ENCODE peak calls at places on chromosomes 1 and 21, in six cellular contexts. J is OCI-LY7; G is CD8-positive, alpha-beta memory T cell; E is esophagus muscularis mucosa; L is lung; W is ovary. O is an unnamed sample.

GRCh38 chr1:201504799-201505504 is 2.0 kb downstream of the CSRP1 start:
- DNase-seq in G (no peak), W (no peak), E (no peak), L (no peak), J (peak; percentile 57), O (no peak)

GRCh38 chr21:39182484-39183271 is 573 bp downstream of the PSMG1 start:
- DNase-seq in E (no peak), J (no peak), W (no peak), L (no peak), G (no peak), O (no peak)

GRCh38 chr21:41612674-41613250 is 104.8 kb upstream of the TMPRSS2 start:
- DNase-seq in E (peak; percentile 94), L (peak; percentile 63), J (peak; percentile 41), W (peak; percentile 88), G (no peak), O (no peak)

GRCh38 chr1:231279081-231279480 is 38.1 kb downstream of the GNPAT start:
- DNase-seq in J (no peak), G (no peak), L (no peak), W (no peak), E (no peak), O (no peak)

GRCh38 chr1:207822602-207823451 is 71.0 kb downstream of the CD46 start:
- DNase-seq in E (peak; percentile 98), G (no peak), J (peak; percentile 91), L (peak; percentile 92), W (peak; percentile 85), O (no peak)

GRCh38 chr1:199794105-199794863 is 233.2 kb upstream of the NR5A2 start:
- DNase-seq in E (no peak), L (no peak), G (no peak), W (no peak), J (no peak), O (no peak)

GRCh38 chr1:58809327-58810040 is 25.6 kb upstream of the JUN start:
- DNase-seq in G (no peak), J (no peak), E (no peak), W (no peak), L (peak; percentile 74), O (no peak)

GRCh38 chr1:43509740-43510375 is 20.8 kb upstream of the PTPRF start:
- DNase-seq in E (peak; percentile 64), L (no peak), G (no peak), W (no peak), J (no peak), O (no peak)

GRCh38 chr1:228317891-228318810 is 88.5 kb downstream of the TRIM11 start:
- DNase-seq in E (no peak), L (no peak), W (peak; percentile 26), G (no peak), J (no peak), O (no peak)

GRCh38 chr21:35658242-35658641 is 402.1 kb downstream of the SETD4 start:
- DNase-seq in E (no peak), J (no peak), W (no peak), L (no peak), G (no peak), O (no peak)

GRCh38 chr1:214767221-214767620 is 164.2 kb downstream of the CENPF start:
- DNase-seq in W (no peak), L (no peak), E (no peak), G (no peak), J (no peak), O (no peak)

GRCh38 chr1:44227211-44227610 is 13.9 kb downstream of the DMAP1 start:
- DNase-seq in L (no peak), E (no peak), W (no peak), G (no peak), J (no peak), O (no peak)

DNA sequence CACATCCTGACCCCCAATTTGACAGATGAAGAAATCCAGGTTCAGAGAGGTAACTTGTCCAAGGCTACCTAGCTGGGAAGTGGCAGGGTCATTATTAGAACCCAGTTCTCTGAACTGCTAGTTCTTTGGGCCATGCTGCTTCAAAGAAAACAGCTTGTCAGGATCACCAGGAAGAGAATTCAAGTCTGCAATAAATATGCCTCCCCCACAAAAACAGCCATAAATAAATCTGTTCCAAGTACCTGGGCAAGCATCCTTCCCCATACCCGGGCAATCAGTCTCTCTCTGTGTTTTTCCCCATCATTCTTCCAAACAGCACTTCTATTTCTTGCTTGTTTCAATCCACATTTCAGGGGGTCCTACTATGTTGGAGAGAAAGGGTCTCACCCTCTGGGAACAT is 34.1 kb downstream of the SLC9A1 start:
- DNase-seq in G (no peak), E (no peak), W (no peak), L (no peak), J (no peak), O (no peak)
- H3K4me1 ChIP-seq in G (no peaks in the 10 kb centered on the region), E (peaks cover 45% of the 10 kb centered on the region), W (peaks cover 10% of the 10 kb centered on the region), L (peaks cover 35% of the 10 kb centered on the region), J (no peaks in the 10 kb centered on the region), O (no peaks in the 10 kb centered on the region)

DNA sequence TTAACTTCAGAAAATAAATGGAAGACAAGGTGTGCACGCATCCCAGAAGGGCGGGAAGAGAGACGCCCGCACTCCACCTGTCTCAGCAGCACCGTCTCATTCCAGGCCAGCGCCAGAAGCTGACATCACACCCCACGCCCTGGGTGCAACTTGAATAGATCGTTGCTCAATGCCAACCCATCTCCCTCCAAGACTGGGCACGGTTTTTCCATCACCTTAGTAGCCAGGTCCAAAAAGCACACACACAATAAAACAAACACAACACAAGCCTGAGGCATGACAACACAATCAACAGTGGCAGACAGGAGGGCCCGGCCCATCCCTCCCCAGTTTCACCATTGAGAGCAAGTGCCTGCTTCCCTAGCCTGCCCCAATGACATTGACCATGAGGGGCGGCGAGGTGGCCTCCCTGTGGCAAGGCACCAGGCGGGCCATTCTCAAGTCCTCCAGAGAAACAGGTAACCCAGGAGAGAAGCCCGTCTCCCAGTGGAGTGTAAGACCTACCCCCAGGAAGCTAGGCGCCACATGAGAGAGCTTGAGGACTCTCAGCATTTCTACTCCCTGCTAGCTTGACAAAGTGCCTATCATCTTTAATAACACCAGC is 2.7 kb downstream of the IFFO2 start:
- DNase-seq in J (no peak), G (no peak), L (no peak), E (no peak), W (no peak), O (no peak)
- H3K4me1 ChIP-seq in J (peaks cover 15% of the 10 kb centered on the region), G (peaks cover 79% of the 10 kb centered on the region), L (peaks cover 35% of the 10 kb centered on the region), E (peaks cover 61% of the 10 kb centered on the region), W (peaks cover 19% of the 10 kb centered on the region), O (peaks cover 19% of the 10 kb centered on the region)

GRCh38 chr1:42319128-42319851 is 15.7 kb downstream of the FOXJ3 start:
- DNase-seq in E (no peak), J (no peak), L (no peak), G (no peak), W (no peak), O (no peak)
- H3K4me1 ChIP-seq in E (peaks cover 65% of the 10 kb centered on the region), J (peaks cover 12% of the 10 kb centered on the region), L (peaks cover 6% of the 10 kb centered on the region), G (peaks cover 86% of the 10 kb centered on the region), W (peaks cover 10% of the 10 kb centered on the region), O (peaks cover 25% of the 10 kb centered on the region)

GRCh38 chr1:205626216-205626615 is 5.6 kb downstream of the ELK4 start:
- DNase-seq in L (no peak), E (no peak), W (no peak), G (no peak), J (peak; percentile 31), O (no peak)

GRCh38 chr1:205629751-205630150 is 2.1 kb downstream of the ELK4 start:
- DNase-seq in J (peak; percentile 19), L (no peak), G (no peak), W (no peak), E (peak; percentile 72), O (no peak)

GRCh38 chr1:205630651-205631009 is 1.2 kb downstream of the ELK4 start:
- DNase-seq in G (no peak), J (no peak), E (no peak), W (no peak), L (no peak), O (no peak)

GRCh38 chr1:205630241-205630640 is 1.6 kb downstream of the ELK4 start:
- DNase-seq in W (no peak), J (peak; percentile 15), G (no peak), E (no peak), L (no peak), O (no peak)

GRCh38 chr1:205627956-205628355 is 3.9 kb downstream of the ELK4 start:
- DNase-seq in J (peak; percentile 8), L (no peak), G (no peak), W (no peak), E (peak; percentile 8), O (no peak)
- H3K4me1 ChIP-seq in J (peaks cover 55% of the 10 kb centered on the region), L (no peaks in the 10 kb centered on the region), G (peaks cover 61% of the 10 kb centered on the region), W (peaks cover 2% of the 10 kb centered on the region), E (peaks cover 33% of the 10 kb centered on the region), O (peaks cover 7% of the 10 kb centered on the region)

GRCh38 chr1:175174702-175175102 is 17.9 kb downstream of the KIAA0040 start:
- DNase-seq in L (no peak), W (no peak), E (no peak), J (no peak), G (no peak), O (no peak)
- H3K4me1 ChIP-seq in L (peaks cover 17% of the 10 kb centered on the region), W (peaks cover 3% of the 10 kb centered on the region), E (peaks cover 10% of the 10 kb centered on the region), J (peaks cover 42% of the 10 kb centered on the region), G (peaks cover 20% of the 10 kb centered on the region), O (no peaks in the 10 kb centered on the region)